ENCODE peak calls at places on chromosomes 3 and 15, in ten cellular contexts. One of them, this sample, is unnamed.

GRCh38 chr15:90530250-90531051 is 728 bp downstream of the CRTC3 start:
- DNase-seq in stimulated activated CD8-positive, alpha-beta memory T cell treated with anti-CD3 and anti-CD28 coated beads, Interleukin-4, amount 100 ng/mL, for 48 hours: peak
- DNase-seq in tibial artery: peak
- DNase-seq in neural progenitor cell: peak
- DNase-seq in MCF 10A: peak
- DNase-seq in EH: peak
- DNase-seq in WTC11: peak
- DNase-seq in activated effector memory CD4-positive, alpha-beta T cell treated with anti-CD3 and anti-CD28 coated beads, Interleukin-2, amount 50 U/mL, for 16 hours: peak
- DNase-seq in T47D: peak
- DNase-seq in nephron progenitor cell: peak
- DNase-seq in this sample: no peak

GRCh38 chr3:126541628-126542339 is 16.9 kb downstream of the C3orf22 start:
- DNase-seq in stimulated activated CD8-positive, alpha-beta memory T cell treated with anti-CD3 and anti-CD28 coated beads, Interleukin-4, amount 100 ng/mL, for 48 hours: no peak
- DNase-seq in tibial artery: no peak
- DNase-seq in neural progenitor cell: no peak
- DNase-seq in MCF 10A: no peak
- DNase-seq in EH: no peak
- DNase-seq in WTC11: peak
- DNase-seq in activated effector memory CD4-positive, alpha-beta T cell treated with anti-CD3 and anti-CD28 coated beads, Interleukin-2, amount 50 U/mL, for 16 hours: peak
- DNase-seq in T47D: no peak
- DNase-seq in nephron progenitor cell: no peak
- DNase-seq in this sample: no peak

GRCh38 chr15:78804391-78804792 is 6.9 kb downstream of the ADAMTS7 start:
- DNase-seq in stimulated activated CD8-positive, alpha-beta memory T cell treated with anti-CD3 and anti-CD28 coated beads, Interleukin-4, amount 100 ng/mL, for 48 hours: no peak
- DNase-seq in tibial artery: no peak
- DNase-seq in neural progenitor cell: peak
- DNase-seq in MCF 10A: no peak
- DNase-seq in EH: no peak
- DNase-seq in WTC11: peak
- DNase-seq in activated effector memory CD4-positive, alpha-beta T cell treated with anti-CD3 and anti-CD28 coated beads, Interleukin-2, amount 50 U/mL, for 16 hours: no peak
- DNase-seq in T47D: no peak
- DNase-seq in nephron progenitor cell: peak
- DNase-seq in this sample: no peak

GRCh38 chr3:27133062-27133461 is 236.1 kb downstream of the NEK10 start:
- DNase-seq in stimulated activated CD8-positive, alpha-beta memory T cell treated with anti-CD3 and anti-CD28 coated beads, Interleukin-4, amount 100 ng/mL, for 48 hours: no peak
- DNase-seq in tibial artery: no peak
- DNase-seq in neural progenitor cell: no peak
- DNase-seq in MCF 10A: no peak
- DNase-seq in EH: no peak
- DNase-seq in WTC11: no peak
- DNase-seq in activated effector memory CD4-positive, alpha-beta T cell treated with anti-CD3 and anti-CD28 coated beads, Interleukin-2, amount 50 U/mL, for 16 hours: no peak
- DNase-seq in T47D: no peak
- DNase-seq in nephron progenitor cell: no peak
- DNase-seq in this sample: no peak

GRCh38 chr15:70524470-70524869 is 238.9 kb downstream of the UACA start:
- DNase-seq in stimulated activated CD8-positive, alpha-beta memory T cell treated with anti-CD3 and anti-CD28 coated beads, Interleukin-4, amount 100 ng/mL, for 48 hours: no peak
- DNase-seq in tibial artery: no peak
- DNase-seq in neural progenitor cell: no peak
- DNase-seq in MCF 10A: no peak
- DNase-seq in EH: no peak
- DNase-seq in WTC11: no peak
- DNase-seq in activated effector memory CD4-positive, alpha-beta T cell treated with anti-CD3 and anti-CD28 coated beads, Interleukin-2, amount 50 U/mL, for 16 hours: no peak
- DNase-seq in T47D: no peak
- DNase-seq in nephron progenitor cell: no peak
- DNase-seq in this sample: no peak

GRCh38 chr3:31968391-31968926 is 12.6 kb downstream of the OSBPL10 start:
- DNase-seq in stimulated activated CD8-positive, alpha-beta memory T cell treated with anti-CD3 and anti-CD28 coated beads, Interleukin-4, amount 100 ng/mL, for 48 hours: no peak
- DNase-seq in tibial artery: no peak
- DNase-seq in neural progenitor cell: no peak
- DNase-seq in MCF 10A: peak
- DNase-seq in EH: peak
- DNase-seq in WTC11: no peak
- DNase-seq in activated effector memory CD4-positive, alpha-beta T cell treated with anti-CD3 and anti-CD28 coated beads, Interleukin-2, amount 50 U/mL, for 16 hours: no peak
- DNase-seq in T47D: no peak
- DNase-seq in nephron progenitor cell: no peak
- DNase-seq in this sample: no peak

GRCh38 chr3:143731776-143732175 is 116.5 kb downstream of the SLC9A9 start:
- DNase-seq in stimulated activated CD8-positive, alpha-beta memory T cell treated with anti-CD3 and anti-CD28 coated beads, Interleukin-4, amount 100 ng/mL, for 48 hours: no peak
- DNase-seq in tibial artery: no peak
- DNase-seq in neural progenitor cell: no peak
- DNase-seq in MCF 10A: no peak
- DNase-seq in EH: no peak
- DNase-seq in WTC11: no peak
- DNase-seq in activated effector memory CD4-positive, alpha-beta T cell treated with anti-CD3 and anti-CD28 coated beads, Interleukin-2, amount 50 U/mL, for 16 hours: no peak
- DNase-seq in T47D: no peak
- DNase-seq in nephron progenitor cell: no peak
- DNase-seq in this sample: no peak

GRCh38 chr3:126033765-126034164 is 50.2 kb downstream of the SLC41A3 start:
- DNase-seq in stimulated activated CD8-positive, alpha-beta memory T cell treated with anti-CD3 and anti-CD28 coated beads, Interleukin-4, amount 100 ng/mL, for 48 hours: peak
- DNase-seq in tibial artery: no peak
- DNase-seq in neural progenitor cell: no peak
- DNase-seq in MCF 10A: no peak
- DNase-seq in EH: no peak
- DNase-seq in WTC11: no peak
- DNase-seq in activated effector memory CD4-positive, alpha-beta T cell treated with anti-CD3 and anti-CD28 coated beads, Interleukin-2, amount 50 U/mL, for 16 hours: no peak
- DNase-seq in T47D: no peak
- DNase-seq in nephron progenitor cell: no peak
- DNase-seq in this sample: no peak

GRCh38 chr3:178428037-178428436 is 108.2 kb upstream of the KCNMB2 start:
- DNase-seq in stimulated activated CD8-positive, alpha-beta memory T cell treated with anti-CD3 and anti-CD28 coated beads, Interleukin-4, amount 100 ng/mL, for 48 hours: no peak
- DNase-seq in tibial artery: no peak
- DNase-seq in neural progenitor cell: no peak
- DNase-seq in MCF 10A: no peak
- DNase-seq in EH: no peak
- DNase-seq in WTC11: no peak
- DNase-seq in activated effector memory CD4-positive, alpha-beta T cell treated with anti-CD3 and anti-CD28 coated beads, Interleukin-2, amount 50 U/mL, for 16 hours: no peak
- DNase-seq in T47D: no peak
- DNase-seq in nephron progenitor cell: no peak
- DNase-seq in this sample: no peak

GRCh38 chr3:195806211-195806915 is 5.4 kb downstream of the MUC4 start:
- DNase-seq in stimulated activated CD8-positive, alpha-beta memory T cell treated with anti-CD3 and anti-CD28 coated beads, Interleukin-4, amount 100 ng/mL, for 48 hours: no peak
- DNase-seq in tibial artery: no peak
- DNase-seq in neural progenitor cell: peak
- DNase-seq in MCF 10A: no peak
- DNase-seq in EH: peak
- DNase-seq in WTC11: peak
- DNase-seq in activated effector memory CD4-positive, alpha-beta T cell treated with anti-CD3 and anti-CD28 coated beads, Interleukin-2, amount 50 U/mL, for 16 hours: peak
- DNase-seq in T47D: no peak
- DNase-seq in nephron progenitor cell: no peak
- DNase-seq in this sample: no peak

GRCh38 chr3:52897130-52898109 is at the start of gene STIMATE:
- DNase-seq in stimulated activated CD8-positive, alpha-beta memory T cell treated with anti-CD3 and anti-CD28 coated beads, Interleukin-4, amount 100 ng/mL, for 48 hours: peak
- DNase-seq in tibial artery: peak
- DNase-seq in neural progenitor cell: peak
- DNase-seq in MCF 10A: peak
- DNase-seq in EH: peak
- DNase-seq in WTC11: peak
- DNase-seq in activated effector memory CD4-positive, alpha-beta T cell treated with anti-CD3 and anti-CD28 coated beads, Interleukin-2, amount 50 U/mL, for 16 hours: peak
- DNase-seq in T47D: peak
- DNase-seq in nephron progenitor cell: peak
- DNase-seq in this sample: peak

GRCh38 chr3:174859109-174859735 is at the start of gene NAALADL2:
- DNase-seq in stimulated activated CD8-positive, alpha-beta memory T cell treated with anti-CD3 and anti-CD28 coated beads, Interleukin-4, amount 100 ng/mL, for 48 hours: no peak
- DNase-seq in tibial artery: no peak
- DNase-seq in neural progenitor cell: no peak
- DNase-seq in MCF 10A: no peak
- DNase-seq in EH: no peak
- DNase-seq in WTC11: no peak
- DNase-seq in activated effector memory CD4-positive, alpha-beta T cell treated with anti-CD3 and anti-CD28 coated beads, Interleukin-2, amount 50 U/mL, for 16 hours: no peak
- DNase-seq in T47D: peak
- DNase-seq in nephron progenitor cell: no peak
- DNase-seq in this sample: no peak

GRCh38 chr3:11717768-11718581 is 74.3 kb upstream of the VGLL4 start:
- DNase-seq in stimulated activated CD8-positive, alpha-beta memory T cell treated with anti-CD3 and anti-CD28 coated beads, Interleukin-4, amount 100 ng/mL, for 48 hours: no peak
- DNase-seq in tibial artery: no peak
- DNase-seq in neural progenitor cell: peak
- DNase-seq in MCF 10A: peak
- DNase-seq in EH: peak
- DNase-seq in WTC11: no peak
- DNase-seq in activated effector memory CD4-positive, alpha-beta T cell treated with anti-CD3 and anti-CD28 coated beads, Interleukin-2, amount 50 U/mL, for 16 hours: no peak
- DNase-seq in T47D: peak
- DNase-seq in nephron progenitor cell: peak
- DNase-seq in this sample: no peak

GRCh38 chr3:53809764-53810400 is 36.3 kb downstream of the CHDH start:
- DNase-seq in stimulated activated CD8-positive, alpha-beta memory T cell treated with anti-CD3 and anti-CD28 coated beads, Interleukin-4, amount 100 ng/mL, for 48 hours: no peak
- DNase-seq in tibial artery: no peak
- DNase-seq in neural progenitor cell: no peak
- DNase-seq in MCF 10A: no peak
- DNase-seq in EH: no peak
- DNase-seq in WTC11: no peak
- DNase-seq in activated effector memory CD4-positive, alpha-beta T cell treated with anti-CD3 and anti-CD28 coated beads, Interleukin-2, amount 50 U/mL, for 16 hours: no peak
- DNase-seq in T47D: no peak
- DNase-seq in nephron progenitor cell: no peak
- DNase-seq in this sample: no peak

GRCh38 chr3:13057641-13058040 is 15.6 kb downstream of the IQSEC1 start:
- DNase-seq in stimulated activated CD8-positive, alpha-beta memory T cell treated with anti-CD3 and anti-CD28 coated beads, Interleukin-4, amount 100 ng/mL, for 48 hours: no peak
- DNase-seq in tibial artery: no peak
- DNase-seq in neural progenitor cell: no peak
- DNase-seq in MCF 10A: no peak
- DNase-seq in EH: no peak
- DNase-seq in WTC11: no peak
- DNase-seq in activated effector memory CD4-positive, alpha-beta T cell treated with anti-CD3 and anti-CD28 coated beads, Interleukin-2, amount 50 U/mL, for 16 hours: no peak
- DNase-seq in T47D: peak
- DNase-seq in nephron progenitor cell: no peak
- DNase-seq in this sample: no peak

GRCh38 chr3:151864423-151865101 is 8.9 kb upstream of the SUCNR1 start:
- DNase-seq in stimulated activated CD8-positive, alpha-beta memory T cell treated with anti-CD3 and anti-CD28 coated beads, Interleukin-4, amount 100 ng/mL, for 48 hours: no peak
- DNase-seq in tibial artery: no peak
- DNase-seq in neural progenitor cell: no peak
- DNase-seq in MCF 10A: peak
- DNase-seq in EH: peak
- DNase-seq in WTC11: no peak
- DNase-seq in activated effector memory CD4-positive, alpha-beta T cell treated with anti-CD3 and anti-CD28 coated beads, Interleukin-2, amount 50 U/mL, for 16 hours: no peak
- DNase-seq in T47D: no peak
- DNase-seq in nephron progenitor cell: no peak
- DNase-seq in this sample: no peak

GRCh38 chr15:38229700-38230099 is 22.9 kb upstream of the SPRED1 start:
- DNase-seq in stimulated activated CD8-positive, alpha-beta memory T cell treated with anti-CD3 and anti-CD28 coated beads, Interleukin-4, amount 100 ng/mL, for 48 hours: no peak
- DNase-seq in tibial artery: no peak
- DNase-seq in neural progenitor cell: no peak
- DNase-seq in MCF 10A: no peak
- DNase-seq in EH: peak
- DNase-seq in WTC11: no peak
- DNase-seq in activated effector memory CD4-positive, alpha-beta T cell treated with anti-CD3 and anti-CD28 coated beads, Interleukin-2, amount 50 U/mL, for 16 hours: no peak
- DNase-seq in T47D: no peak
- DNase-seq in nephron progenitor cell: no peak
- DNase-seq in this sample: no peak

GRCh38 chr15:68407141-68407885 is 24.6 kb downstream of the ITGA11 start:
- DNase-seq in stimulated activated CD8-positive, alpha-beta memory T cell treated with anti-CD3 and anti-CD28 coated beads, Interleukin-4, amount 100 ng/mL, for 48 hours: peak
- DNase-seq in tibial artery: peak
- DNase-seq in neural progenitor cell: no peak
- DNase-seq in MCF 10A: no peak
- DNase-seq in EH: no peak
- DNase-seq in WTC11: no peak
- DNase-seq in activated effector memory CD4-positive, alpha-beta T cell treated with anti-CD3 and anti-CD28 coated beads, Interleukin-2, amount 50 U/mL, for 16 hours: peak
- DNase-seq in T47D: no peak
- DNase-seq in nephron progenitor cell: no peak
- DNase-seq in this sample: no peak